ENCODE peak calls at places on chromosomes 13 and 19, in ten cellular contexts. G is H1, F is stomach, V is breast epithelium, C is GM12891, K is GM23338, W is HepG2, B is prostate gland, S is transverse colon, I is HCT116. E is an unnamed sample.

GRCh38 chr13:32878172-32878571 is 138.1 kb upstream of the KL start:
- DNase-seq in G (no peak), F (no peak), V (no peak), C (no peak), K (no peak), W (no peak), B (no peak), S (no peak), I (no peak), E (no peak)

GRCh38 chr13:80630685-80631121 is 289.8 kb upstream of the SPRY2 start:
- DNase-seq in G (no peak), F (no peak), V (no peak), C (no peak), K (no peak), W (no peak), B (no peak), S (no peak), I (no peak), E (no peak)

GRCh38 chr13:77810430-77810829 is 108.2 kb downstream of the EDNRB start:
- DNase-seq in G (no peak), F (no peak), V (no peak), C (peak), K (peak), W (no peak), B (no peak), S (no peak), I (peak), E (no peak)

GRCh38 chr13:40784540-40784939 is 4.9 kb upstream of the SLC25A15 start:
- DNase-seq in G (no peak), F (no peak), V (no peak), C (no peak), K (no peak), W (no peak), B (no peak), S (no peak), I (no peak), E (no peak)

GRCh38 chr19:48991823-48992570 is 1.1 kb downstream of the GYS1 start:
- DNase-seq in G (no peak), F (peak), V (no peak), C (peak), K (peak), W (no peak), B (peak), S (peak), I (no peak), E (peak)

GRCh38 chr19:52967772-52968171 is 5.1 kb upstream of the ZNF816 start:
- DNase-seq in G (no peak), F (no peak), V (no peak), C (no peak), K (no peak), W (no peak), B (no peak), S (no peak), I (no peak), E (no peak)

GRCh38 chr13:32408296-32408998 is 19.5 kb downstream of the N4BP2L1 start:
- DNase-seq in G (no peak), F (no peak), V (no peak), C (no peak), K (no peak), W (no peak), B (no peak), S (no peak), I (no peak), E (no peak)

GRCh38 chr13:45607931-45608330 is 7.6 kb downstream of the ERICH6B start:
- DNase-seq in G (no peak), F (no peak), V (no peak), C (no peak), K (no peak), W (no peak), B (no peak), S (no peak), I (no peak), E (no peak)

GRCh38 chr13:35716186-35716585 is 239.7 kb upstream of the MAB21L1 start:
- DNase-seq in G (no peak), F (no peak), V (no peak), C (no peak), K (no peak), W (no peak), B (no peak), S (no peak), I (no peak), E (no peak)

GRCh38 chr13:51045450-51045849 is 65.6 kb downstream of the C13orf42 start:
- DNase-seq in G (peak), F (no peak), V (no peak), C (no peak), K (no peak), W (no peak), B (no peak), S (no peak), I (no peak), E (no peak)

GRCh38 chr19:5692785-5693194 is 2.7 kb downstream of the RPL36 start:
- DNase-seq in G (no peak), F (no peak), V (no peak), C (no peak), K (no peak), W (no peak), B (no peak), S (no peak), I (no peak), E (peak)

GRCh38 chr13:97279079-97279411 is 56.9 kb downstream of the MBNL2 start:
- DNase-seq in G (no peak), F (no peak), V (no peak), C (no peak), K (no peak), W (no peak), B (no peak), S (no peak), I (no peak), E (no peak)

GRCh38 chr13:57813641-57814040 is 182.1 kb downstream of the PCDH17 start:
- DNase-seq in G (no peak), F (no peak), V (no peak), C (no peak), K (peak), W (no peak), B (no peak), S (no peak), I (no peak), E (no peak)

GRCh38 chr13:46490129-46490528 is 62.8 kb upstream of the LRCH1 start:
- DNase-seq in G (no peak), F (no peak), V (no peak), C (no peak), K (no peak), W (no peak), B (no peak), S (no peak), I (no peak), E (no peak)

GRCh38 chr13:113090415-113090770 is 15.2 kb upstream of the F7 start:
- DNase-seq in G (no peak), F (no peak), V (no peak), C (no peak), K (peak), W (no peak), B (no peak), S (no peak), I (no peak), E (peak)

GRCh38 chr19:1068111-1069001 is 1.4 kb downstream of the ARHGAP45 start:
- DNase-seq in G (peak), F (no peak), V (no peak), C (no peak), K (no peak), W (no peak), B (no peak), S (peak), I (no peak), E (peak)

GRCh38 chr13:75636339-75637095 is 387 bp downstream of the LMO7 start:
- DNase-seq in G (peak), F (no peak), V (no peak), C (peak), K (peak), W (peak), B (no peak), S (peak), I (no peak), E (peak)

GRCh38 chr19:21422244-21422643 is 25.3 kb downstream of the ZNF493 start:
- DNase-seq in G (no peak), F (no peak), V (no peak), C (no peak), K (no peak), W (no peak), B (no peak), S (no peak), I (no peak), E (no peak)

GRCh38 chr13:78430166-78430791 is 173.1 kb downstream of the POU4F1 start:
- DNase-seq in G (peak), F (no peak), V (no peak), C (no peak), K (peak), W (no peak), B (no peak), S (no peak), I (no peak), E (no peak)

GRCh38 chr19:2548966-2549365 is 73.0 kb downstream of the GADD45B start:
- DNase-seq in G (no peak), F (no peak), V (no peak), C (no peak), K (no peak), W (no peak), B (no peak), S (no peak), I (no peak), E (peak)

GRCh38 chr13:48808689-48809088 is 155.0 kb downstream of the CYSLTR2 start:
- DNase-seq in G (no peak), F (no peak), V (no peak), C (no peak), K (no peak), W (peak), B (no peak), S (no peak), I (no peak), E (no peak)

GRCh38 chr13:50611117-50611781 is 232.2 kb downstream of the DLEU7 start:
- DNase-seq in G (no peak), F (no peak), V (no peak), C (no peak), K (no peak), W (no peak), B (no peak), S (no peak), I (no peak), E (no peak)

GRCh38 chr13:112726018-112726767 is 36.4 kb downstream of the ATP11A start:
- DNase-seq in G (no peak), F (no peak), V (no peak), C (no peak), K (no peak), W (no peak), B (no peak), S (no peak), I (no peak), E (peak)

GRCh38 chr19:919157-920050 is 2.3 kb downstream of the KISS1R start:
- DNase-seq in G (peak), F (no peak), V (no peak), C (no peak), K (peak), W (no peak), B (no peak), S (no peak), I (no peak), E (peak)

GRCh38 chr19:18294467-18294864 is 13.0 kb upstream of the JUND start:
- DNase-seq in G (no peak), F (peak), V (no peak), C (no peak), K (peak), W (no peak), B (peak), S (peak), I (no peak), E (peak)

GRCh38 chr19:46762245-46762890 is 16.1 kb upstream of the STRN4 start:
- DNase-seq in G (no peak), F (no peak), V (no peak), C (no peak), K (no peak), W (no peak), B (peak), S (no peak), I (no peak), E (no peak)

GRCh38 chr19:46756544-46756888 is 10.3 kb upstream of the STRN4 start:
- DNase-seq in G (no peak), F (no peak), V (no peak), C (no peak), K (no peak), W (no peak), B (no peak), S (no peak), I (no peak), E (no peak)

GRCh38 chr19:46760363-46760762 is 14.1 kb upstream of the STRN4 start:
- DNase-seq in G (no peak), F (no peak), V (no peak), C (no peak), K (no peak), W (no peak), B (no peak), S (no peak), I (no peak), E (no peak)

GRCh38 chr19:46761418-46761831 is 15.2 kb upstream of the STRN4 start:
- DNase-seq in G (no peak), F (no peak), V (no peak), C (no peak), K (no peak), W (peak), B (peak), S (no peak), I (no peak), E (no peak)

GRCh38 chr19:46759817-46760333 is 13.6 kb upstream of the STRN4 start:
- DNase-seq in G (no peak), F (no peak), V (no peak), C (no peak), K (peak), W (no peak), B (peak), S (no peak), I (no peak), E (no peak)
- TF ChIP-seq POLR2AphosphoS5 in G (no peak), F (peak), V (peak), C (no peak), K (no peak), W (no peak), B (peak), S (no peak), I (no peak), E (no peak)

DNA sequence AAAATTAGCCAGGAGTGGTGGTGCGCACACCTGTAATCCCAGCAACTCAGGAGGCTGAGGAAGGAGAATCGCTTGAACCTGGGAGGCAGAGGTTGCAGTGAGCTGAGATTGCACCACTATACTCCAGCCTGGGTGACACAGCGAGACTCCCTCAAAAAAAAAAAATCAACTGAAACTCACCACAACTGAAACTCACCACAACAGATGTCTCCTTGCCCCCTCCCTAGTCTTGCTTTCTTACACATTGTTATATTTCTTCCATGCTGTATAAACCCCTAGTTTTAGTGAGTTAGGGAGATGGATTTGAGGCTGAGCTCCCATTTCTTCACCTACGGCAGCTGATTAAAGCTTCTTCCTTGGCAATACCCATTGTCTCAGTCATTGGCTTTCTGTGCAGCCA is 3.3 kb downstream of the ZIM3 start:
- DNase-seq in G (no peak), F (no peak), V (no peak), C (no peak), K (no peak), W (no peak), B (no peak), S (no peak), I (no peak), E (no peak)
- TF ChIP-seq POLR2AphosphoS5 in G (no peak), F (no peak), V (no peak), C (no peak), K (no peak), W (no peak), B (no peak), S (no peak), I (no peak), E (no peak)

GRCh38 chr19:54100560-54100959 is at the start of gene OSCAR:
- DNase-seq in G (no peak), F (no peak), V (no peak), C (no peak), K (no peak), W (peak), B (no peak), S (no peak), I (no peak), E (peak)
- TF ChIP-seq POLR2AphosphoS5 in G (no peak), F (no peak), V (no peak), C (no peak), K (no peak), W (no peak), B (no peak), S (no peak), I (no peak), E (peak)

DNA sequence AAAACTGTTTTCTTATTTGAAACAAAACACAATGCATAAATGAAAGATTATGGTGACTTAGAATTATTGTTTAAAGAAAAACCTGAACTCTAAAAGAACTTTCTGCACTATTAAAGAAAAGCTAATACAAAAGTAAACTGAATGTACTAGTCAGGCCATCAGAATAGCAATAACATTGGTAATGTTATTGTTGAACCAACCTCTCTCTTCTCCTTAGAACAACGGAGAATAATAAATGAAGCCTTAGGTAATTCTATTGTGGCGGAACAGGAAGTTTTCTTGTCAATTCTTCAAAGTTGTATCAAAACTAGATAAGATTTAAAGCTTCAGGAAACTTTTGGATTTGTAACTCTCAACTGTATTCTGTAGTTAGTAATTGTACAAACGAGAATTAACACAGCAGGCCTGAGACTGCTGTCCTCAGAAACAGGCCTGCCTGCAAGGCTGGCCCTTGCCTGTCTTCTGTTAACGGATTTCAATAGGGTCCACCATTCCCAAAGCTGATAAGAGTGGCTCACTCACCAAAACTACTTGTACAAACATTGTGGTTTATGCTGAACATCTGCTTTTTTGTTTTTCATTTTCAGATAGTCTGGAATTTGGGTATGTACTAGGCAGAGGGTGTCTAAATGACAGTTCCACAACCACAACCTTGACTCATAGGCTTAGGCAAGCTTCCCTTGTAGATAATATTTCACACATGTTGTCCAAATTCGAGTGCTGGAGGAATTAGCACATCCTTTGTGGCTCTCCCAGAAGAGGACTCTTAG is 825.8 kb downstream of the GPC5 start:
- DNase-seq in G (no peak), F (no peak), V (no peak), C (no peak), K (no peak), W (no peak), B (no peak), S (no peak), I (no peak), E (no peak)
- TF ChIP-seq POLR2AphosphoS5 in G (no peak), F (peak), V (no peak), C (no peak), K (no peak), W (no peak), B (no peak), S (no peak), I (no peak), E (no peak)

GRCh38 chr13:68692049-68692448 is 1415.6 kb upstream of the ATXN8OS start:
- DNase-seq in G (no peak), F (no peak), V (no peak), C (no peak), K (no peak), W (no peak), B (no peak), S (no peak), I (no peak), E (no peak)

GRCh38 chr13:68697551-68697950 is 1410.1 kb upstream of the ATXN8OS start:
- DNase-seq in G (no peak), F (no peak), V (no peak), C (no peak), K (no peak), W (no peak), B (no peak), S (no peak), I (no peak), E (no peak)

DNA sequence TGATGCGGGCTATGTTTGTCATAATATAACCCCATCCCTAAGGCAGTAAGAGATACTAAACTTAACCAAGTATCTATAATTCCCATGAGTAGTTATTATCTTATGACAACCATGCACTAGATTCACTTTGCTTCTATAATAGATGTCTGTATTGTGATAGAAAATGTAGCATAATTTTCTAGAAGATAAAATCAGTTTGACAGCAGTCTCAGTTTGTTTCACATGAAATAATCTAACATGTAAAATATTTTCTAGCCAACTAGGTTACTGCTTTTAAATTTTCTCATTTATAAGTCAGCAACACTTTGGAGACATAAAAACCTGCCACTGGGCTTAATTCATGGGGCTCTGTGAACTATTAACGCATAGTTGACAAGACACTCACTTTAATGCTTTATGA is 1410.7 kb upstream of the ATXN8OS start:
- DNase-seq in G (no peak), F (no peak), V (no peak), C (no peak), K (no peak), W (no peak), B (no peak), S (no peak), I (no peak), E (no peak)
- TF ChIP-seq POLR2AphosphoS5 in G (no peak), F (no peak), V (no peak), C (no peak), K (no peak), W (no peak), B (no peak), S (no peak), I (no peak), E (no peak)

DNA sequence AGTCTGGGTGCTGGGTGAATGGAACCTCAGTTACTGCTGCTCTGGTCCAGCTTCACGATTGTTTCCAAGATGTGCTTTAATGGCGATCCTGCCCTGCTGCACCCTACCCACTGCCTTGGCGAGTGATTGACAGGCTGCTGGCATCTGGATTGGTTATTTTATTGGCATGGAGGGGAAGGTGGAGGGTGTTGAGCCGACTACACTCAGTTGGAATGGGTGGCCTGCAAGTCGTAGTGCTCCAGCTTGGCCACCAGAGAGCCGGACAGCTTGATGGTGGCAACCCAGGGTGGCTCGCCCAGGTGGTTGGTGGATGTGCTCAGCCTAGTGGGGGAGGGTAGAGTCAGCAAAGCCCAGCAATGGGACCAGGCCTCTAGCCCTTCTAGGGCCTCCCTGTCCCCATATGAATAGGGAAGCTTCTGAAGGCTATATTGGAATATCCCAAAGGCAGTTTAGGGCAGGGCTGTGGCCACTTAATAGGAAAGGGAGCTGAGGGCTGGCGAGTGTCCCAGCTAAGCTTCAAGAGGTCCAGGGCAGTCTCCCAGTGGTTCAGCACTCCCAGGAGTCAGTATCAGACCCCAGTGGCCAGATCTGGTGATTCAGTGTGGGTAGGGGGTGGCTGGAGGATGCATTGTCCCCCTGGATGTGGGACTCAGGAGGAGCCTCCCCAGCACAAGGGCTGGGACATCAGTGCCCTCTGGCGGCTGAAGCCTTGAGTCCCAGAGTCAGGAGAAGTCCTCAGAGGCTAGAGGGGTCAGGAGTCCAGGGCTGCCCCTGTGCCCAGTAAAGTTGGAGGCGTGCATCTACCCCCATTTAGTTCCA is 3.4 kb downstream of the GGN start:
- DNase-seq in G (peak), F (no peak), V (no peak), C (no peak), K (peak), W (peak), B (no peak), S (no peak), I (no peak), E (no peak)
- TF ChIP-seq POLR2AphosphoS5 in G (no peak), F (no peak), V (no peak), C (no peak), K (no peak), W (no peak), B (no peak), S (no peak), I (no peak), E (no peak)

GRCh38 chr19:55208880-55209429 is 346 bp downstream of the PTPRH start:
- DNase-seq in G (no peak), F (no peak), V (no peak), C (no peak), K (no peak), W (no peak), B (no peak), S (peak), I (no peak), E (no peak)
- TF ChIP-seq POLR2AphosphoS5 in G (no peak), F (no peak), V (no peak), C (no peak), K (no peak), W (peak), B (no peak), S (no peak), I (no peak), E (no peak)